ENCODE peak calls at places on chromosomes 6 and 20, in five cellular contexts. C is IMR-90, D is astrocyte of the spinal cord, Q is kidney epithelial cell, U is cardiac fibroblast. S is an unnamed sample.

GRCh38 chr6:85490516-85491248 is 40.8 kb downstream of the NT5E start:
- DNase-seq in C (peak; percentile 26), D (peak; percentile 26), Q (no peak), U (peak; percentile 43), S (no peak)

GRCh38 chr6:29924287-29924686 is 18.0 kb upstream of the HLA-A start:
- DNase-seq in C (no peak), D (no peak), Q (no peak), U (no peak), S (no peak)

GRCh38 chr20:25470045-25470444 is 62.6 kb downstream of the GINS1 start:
- DNase-seq in C (peak; percentile 25), D (peak; percentile 35), Q (no peak), U (peak; percentile 33), S (peak; percentile 69)

GRCh38 chr6:163620670-163621330 is 206.3 kb downstream of the QKI start:
- DNase-seq in C (peak; percentile 7), D (no peak), Q (no peak), U (no peak), S (peak; percentile 81)

GRCh38 chr20:4605166-4605565 is 116.5 kb upstream of the PRND start:
- DNase-seq in C (no peak), D (no peak), Q (no peak), U (no peak), S (no peak)

GRCh38 chr6:27541212-27541931 is 68.5 kb upstream of the ZNF184 start:
- DNase-seq in C (peak; percentile 14), D (no peak), Q (no peak), U (peak; percentile 71), S (no peak)

GRCh38 chr6:387293-387694 is 4.3 kb upstream of the IRF4 start:
- DNase-seq in C (peak; percentile 54), D (no peak), Q (no peak), U (peak; percentile 19), S (peak; percentile 82)

GRCh38 chr6:106253194-106253593 is 72.4 kb downstream of the ATG5 start:
- DNase-seq in C (peak; percentile 80), D (peak; percentile 88), Q (peak; percentile 68), U (peak; percentile 87), S (peak; percentile 59)

GRCh38 chr20:21713901-21714296 is 8.4 kb downstream of the PAX1 start:
- DNase-seq in C (no peak), D (no peak), Q (no peak), U (no peak), S (peak; percentile 68)

GRCh38 chr20:53840462-53841000 is 229.9 kb downstream of the BCAS1 start:
- DNase-seq in C (peak; percentile 28), D (no peak), Q (no peak), U (no peak), S (no peak)

GRCh38 chr20:46400253-46400652 is 6.2 kb downstream of the ELMO2 start:
- DNase-seq in C (peak; percentile 80), D (peak; percentile 49), Q (no peak), U (peak; percentile 81), S (peak; percentile 68)

GRCh38 chr20:33466303-33466646 is 22.7 kb upstream of the SNTA1 start:
- DNase-seq in C (no peak), D (no peak), Q (no peak), U (no peak), S (peak; percentile 5)

GRCh38 chr6:5497896-5498578 is 236.7 kb downstream of the FARS2 start:
- DNase-seq in C (peak; percentile 62), D (peak; percentile 87), Q (no peak), U (peak; percentile 87), S (no peak)

GRCh38 chr6:53090576-53090975 is 25.4 kb downstream of the FBXO9 start:
- DNase-seq in C (peak; percentile 51), D (peak; percentile 31), Q (no peak), U (peak; percentile 57), S (no peak)

GRCh38 chr6:1390805-1391511 is 1.6 kb downstream of the FOXF2 start:
- DNase-seq in C (peak; percentile 63), D (no peak), Q (no peak), U (no peak), S (peak; percentile 95)

GRCh38 chr6:31362751-31363150 is 5.8 kb upstream of the HLA-B start:
- DNase-seq in C (no peak), D (no peak), Q (no peak), U (no peak), S (no peak)

DNA sequence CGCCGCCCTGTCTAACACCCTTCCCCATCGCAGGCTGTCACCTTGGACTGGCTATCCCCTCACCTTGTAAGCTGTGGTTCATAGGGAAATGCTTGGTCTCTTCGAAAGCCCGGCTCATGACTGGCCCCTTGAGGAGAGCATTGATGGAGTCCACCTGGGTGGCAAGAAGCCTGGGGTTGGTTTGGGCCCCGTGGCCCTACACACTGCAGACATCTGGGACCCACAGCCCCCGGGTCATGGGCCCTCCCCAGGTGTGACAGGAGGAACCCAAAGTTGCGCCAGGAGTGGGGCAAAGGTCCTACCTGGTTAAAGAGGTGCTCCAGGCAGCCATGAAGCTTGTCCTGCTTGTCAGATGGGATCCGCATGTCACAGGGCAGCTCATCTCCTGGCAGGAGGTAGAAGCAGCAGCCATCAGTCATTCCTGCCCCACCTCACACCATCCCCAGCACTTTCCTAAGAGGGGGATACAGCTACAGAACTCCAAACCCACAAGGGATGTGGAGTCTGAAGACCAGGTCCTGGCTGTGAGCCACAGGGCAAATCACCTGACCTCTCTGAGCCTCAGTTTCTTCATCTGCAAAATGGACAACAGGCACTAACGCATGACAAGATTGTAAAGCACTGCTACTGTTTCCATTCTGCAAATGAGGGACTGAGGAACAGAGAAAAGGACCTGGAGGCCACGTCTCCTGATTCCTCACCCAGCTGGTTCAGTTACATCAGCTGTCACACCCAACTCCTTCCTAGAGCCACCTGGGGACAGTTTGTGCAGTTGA is 185.5 kb downstream of the PREX1 start:
- DNase-seq in C (no peak), D (no peak), Q (no peak), U (no peak), S (peak; percentile 30)
- H3K4me3 ChIP-seq in C (no peak overlapping the region), D (no peak overlapping the region), Q (no peak overlapping the region), U (no peak overlapping the region), S (no peak overlapping the region)

GRCh38 chr6:13733178-13733851 is 21.7 kb upstream of the RANBP9 start:
- DNase-seq in C (peak; percentile 93), D (peak; percentile 84), Q (peak; percentile 31), U (peak; percentile 89), S (peak; percentile 91)
- H3K4me3 ChIP-seq in C (peak overlapping the region; percentile 0), D (peak overlapping the region; percentile 16), Q (no peak overlapping the region), U (peak overlapping the region; percentile 13), S (peak overlapping the region; percentile 65)

DNA sequence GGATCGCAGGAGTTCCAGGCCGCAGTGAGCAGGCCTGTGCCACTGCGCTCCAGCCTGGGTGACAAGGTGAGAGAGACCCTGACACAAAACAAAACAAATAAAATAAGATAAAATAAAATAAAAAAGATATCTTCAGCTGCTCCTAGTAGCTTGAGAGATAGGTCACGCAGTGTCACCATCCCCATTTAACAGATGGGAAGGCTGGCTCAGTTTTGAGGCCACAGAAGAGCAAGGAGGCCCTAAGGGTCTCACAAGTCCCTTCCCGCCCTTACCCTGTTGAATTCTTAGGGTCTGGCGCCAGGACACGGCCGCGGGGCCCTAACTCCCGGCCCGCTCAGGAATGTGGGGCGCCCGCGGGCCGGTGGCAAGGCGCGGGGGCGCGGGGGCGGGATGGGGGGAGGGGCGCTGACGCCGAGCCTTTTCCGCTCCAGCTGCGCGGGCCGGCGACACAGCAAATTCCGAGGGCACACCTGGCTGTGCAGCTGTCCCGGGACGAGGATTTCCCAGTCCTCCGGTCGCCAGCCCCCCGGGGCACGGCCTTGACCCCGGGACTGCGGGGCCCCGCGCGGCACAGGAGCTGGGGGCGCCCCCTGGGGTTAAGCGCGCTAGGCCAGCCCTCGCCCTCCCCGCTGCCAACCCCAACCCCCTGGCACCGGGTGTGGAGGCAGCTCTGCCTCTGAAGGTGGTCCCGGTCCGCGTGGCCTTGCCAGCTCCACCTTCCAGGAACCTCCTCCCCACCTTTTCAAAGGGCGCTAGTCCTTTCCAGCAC is 10.3 kb upstream of the R3HDML start:
- DNase-seq in C (no peak), D (no peak), Q (no peak), U (no peak), S (no peak)
- H3K4me3 ChIP-seq in C (no peak overlapping the region), D (no peak overlapping the region), Q (no peak overlapping the region), U (no peak overlapping the region), S (peak overlapping the region; percentile 51)

GRCh38 chr6:160534050-160534696 is 129.9 kb downstream of the LPA start:
- DNase-seq in C (peak; percentile 24), D (peak; percentile 51), Q (no peak), U (peak; percentile 58), S (no peak)
- H3K4me3 ChIP-seq in C (no peak overlapping the region), D (no peak overlapping the region), Q (no peak overlapping the region), U (peak overlapping the region; percentile 21), S (peak overlapping the region; percentile 60)

GRCh38 chr6:165611294-165611693 is 51.7 kb downstream of the PDE10A start:
- DNase-seq in C (no peak), D (no peak), Q (no peak), U (peak; percentile 18), S (no peak)

GRCh38 chr6:165618241-165618640 is 44.8 kb downstream of the PDE10A start:
- DNase-seq in C (peak; percentile 41), D (no peak), Q (no peak), U (peak; percentile 67), S (no peak)

GRCh38 chr6:165615629-165616028 is 47.4 kb downstream of the PDE10A start:
- DNase-seq in C (peak; percentile 60), D (peak; percentile 58), Q (no peak), U (peak; percentile 95), S (no peak)

GRCh38 chr6:165617528-165617927 is 45.5 kb downstream of the PDE10A start:
- DNase-seq in C (no peak), D (no peak), Q (no peak), U (no peak), S (no peak)

DNA sequence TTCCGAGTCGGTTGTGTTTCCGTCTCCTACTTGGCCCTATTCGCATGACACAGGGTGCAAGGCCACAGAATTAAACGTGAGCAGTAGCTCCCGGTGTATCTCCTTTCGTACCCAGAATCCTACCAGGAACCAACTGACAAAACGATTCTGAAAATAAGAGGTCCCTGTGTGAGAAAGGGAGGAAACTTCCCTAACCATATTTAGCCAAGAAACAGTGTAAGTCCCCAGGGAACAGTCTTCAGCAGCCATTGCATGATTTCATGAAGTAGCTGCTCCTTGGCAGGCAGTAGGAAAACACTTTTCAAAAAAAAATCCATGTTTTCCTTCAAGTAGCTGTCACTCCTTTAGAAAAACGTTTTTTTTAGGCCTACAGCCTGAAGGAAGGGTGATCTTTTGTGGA is 46.9 kb downstream of the PDE10A start:
- DNase-seq in C (peak; percentile 18), D (peak; percentile 64), Q (no peak), U (peak; percentile 98), S (no peak)
- H3K4me3 ChIP-seq in C (no peak overlapping the region), D (no peak overlapping the region), Q (no peak overlapping the region), U (peak overlapping the region; percentile 47), S (peak overlapping the region; percentile 74)

GRCh38 chr6:35317483-35318199 is 20.0 kb downstream of the DEF6 start:
- DNase-seq in C (no peak), D (no peak), Q (no peak), U (no peak), S (peak; percentile 26)

GRCh38 chr6:35318845-35319220 is 21.2 kb downstream of the DEF6 start:
- DNase-seq in C (no peak), D (no peak), Q (no peak), U (no peak), S (peak; percentile 50)

GRCh38 chr6:35320031-35320410 is 22.3 kb upstream of the PPARD start:
- DNase-seq in C (no peak), D (no peak), Q (no peak), U (no peak), S (no peak)

GRCh38 chr6:35319346-35320030 is 21.9 kb downstream of the DEF6 start:
- DNase-seq in C (no peak), D (no peak), Q (no peak), U (no peak), S (peak; percentile 27)

GRCh38 chr6:35318200-35318844 is 20.7 kb downstream of the DEF6 start:
- DNase-seq in C (peak; percentile 72), D (peak; percentile 82), Q (no peak), U (peak; percentile 74), S (peak; percentile 98)
- H3K4me3 ChIP-seq in C (peak overlapping the region; percentile 35), D (peak overlapping the region; percentile 46), Q (peak overlapping the region; percentile 40), U (peak overlapping the region; percentile 55), S (peak overlapping the region; percentile 69)